ENCODE peak calls at places on chromosomes 1 and 21, in nine cellular contexts. T is GM06990, E is colonic mucosa, Z is epithelial cell of esophagus, G is lower lobe of right lung, O is fibroblast of the aortic adventitia, I is RWPE1, A is mammary epithelial cell, X is heart left ventricle. S is an unnamed sample.

GRCh38 chr1:61287014-61287413 is 204.7 kb downstream of the NFIA start:
- DNase-seq in T (no peak), E (no peak), Z (peak; percentile 62), G (no peak), O (peak; percentile 61), I (no peak), A (peak; percentile 86), X (no peak), S (no peak)

GRCh38 chr1:165152727-165153126 is 203.8 kb downstream of the LMX1A start:
- DNase-seq in T (no peak), E (no peak), Z (peak; percentile 23), G (no peak), O (no peak), I (no peak), A (no peak), X (no peak), S (no peak)

GRCh38 chr21:35025206-35026152 is 23.6 kb downstream of the RUNX1 start:
- DNase-seq in T (no peak), E (no peak), Z (no peak), G (no peak), O (no peak), I (no peak), A (no peak), X (no peak), S (no peak)

GRCh38 chr1:222286039-222286438 is 261.9 kb downstream of the HHIPL2 start:
- DNase-seq in T (no peak), E (no peak), Z (no peak), G (no peak), O (no peak), I (no peak), A (no peak), X (no peak), S (no peak)

GRCh38 chr1:196674908-196675307 is 23.1 kb downstream of the CFH start:
- DNase-seq in T (no peak), E (no peak), Z (no peak), G (no peak), O (no peak), I (no peak), A (peak; percentile 13), X (no peak), S (no peak)

GRCh38 chr1:244329591-244330317 is 122.0 kb downstream of the ADSS2 start:
- DNase-seq in T (no peak), E (no peak), Z (peak; percentile 18), G (no peak), O (no peak), I (no peak), A (peak; percentile 56), X (no peak), S (no peak)

GRCh38 chr1:6996371-6996770 is 211.1 kb downstream of the CAMTA1 start:
- DNase-seq in T (no peak), E (no peak), Z (no peak), G (no peak), O (no peak), I (no peak), A (no peak), X (no peak), S (peak; percentile 48)

GRCh38 chr1:174682419-174683008 is 234.8 kb downstream of the GPR52 start:
- DNase-seq in T (no peak), E (no peak), Z (no peak), G (no peak), O (peak; percentile 82), I (no peak), A (no peak), X (no peak), S (no peak)

GRCh38 chr1:224541072-224541790 is 74.9 kb upstream of the CNIH3 start:
- DNase-seq in T (no peak), E (no peak), Z (no peak), G (no peak), O (no peak), I (no peak), A (no peak), X (no peak), S (no peak)

GRCh38 chr1:38242506-38242905 is 195.9 kb upstream of the POU3F1 start:
- DNase-seq in T (no peak), E (no peak), Z (no peak), G (no peak), O (no peak), I (no peak), A (no peak), X (no peak), S (no peak)

GRCh38 chr1:21955474-21956281 is 18.6 kb upstream of the HSPG2 start:
- DNase-seq in T (no peak), E (no peak), Z (peak; percentile 92), G (no peak), O (peak; percentile 26), I (peak; percentile 31), A (peak; percentile 82), X (peak; percentile 62), S (peak; percentile 43)

GRCh38 chr1:20470174-20470573 is 15.8 kb downstream of the CAMK2N1 start:
- DNase-seq in T (no peak), E (peak; percentile 48), Z (no peak), G (no peak), O (no peak), I (no peak), A (no peak), X (no peak), S (no peak)

GRCh38 chr1:24481098-24481497 is 21.5 kb upstream of the RCAN3 start:
- DNase-seq in T (no peak), E (no peak), Z (no peak), G (no peak), O (no peak), I (no peak), A (no peak), X (no peak), S (peak; percentile 52)

GRCh38 chr1:23483327-23484252 is at the start of gene ASAP3:
- DNase-seq in T (no peak), E (peak; percentile 46), Z (peak; percentile 24), G (peak; percentile 59), O (peak; percentile 85), I (no peak), A (peak; percentile 25), X (peak; percentile 72), S (no peak)

GRCh38 chr1:226979115-226979516 is 39.0 kb downstream of the COQ8A start:
- DNase-seq in T (no peak), E (no peak), Z (no peak), G (no peak), O (no peak), I (no peak), A (no peak), X (peak; percentile 64), S (no peak)

GRCh38 chr1:27522148-27522859 is 32.3 kb upstream of the WASF2 start:
- DNase-seq in T (no peak), E (no peak), Z (peak; percentile 99), G (peak; percentile 70), O (no peak), I (no peak), A (peak; percentile 99), X (no peak), S (no peak)

GRCh38 chr21:39805983-39806382 is 61.0 kb downstream of the IGSF5 start:
- DNase-seq in T (no peak), E (no peak), Z (peak; percentile 43), G (no peak), O (no peak), I (no peak), A (peak; percentile 27), X (no peak), S (no peak)

GRCh38 chr1:229043111-229043510 is 227.8 kb upstream of the RAB4A start:
- DNase-seq in T (no peak), E (no peak), Z (no peak), G (no peak), O (no peak), I (no peak), A (no peak), X (no peak), S (no peak)

GRCh38 chr1:236451796-236452373 is 57.8 kb downstream of the EDARADD start:
- DNase-seq in T (no peak), E (peak; percentile 37), Z (peak; percentile 33), G (no peak), O (no peak), I (no peak), A (peak; percentile 6), X (no peak), S (peak; percentile 45)

GRCh38 chr1:62593825-62594394 is 3.4 kb upstream of the ANGPTL3 start:
- DNase-seq in T (no peak), E (no peak), Z (no peak), G (no peak), O (peak; percentile 32), I (no peak), A (no peak), X (no peak), S (no peak)

GRCh38 chr1:94596260-94596659 is 54.7 kb upstream of the F3 start:
- DNase-seq in T (no peak), E (no peak), Z (no peak), G (no peak), O (no peak), I (no peak), A (no peak), X (no peak), S (no peak)
- TF ChIP-seq CTCF in T (no peak), E (no peak), Z (no peak), G (no peak), O (no peak), I (no peak), A (no peak), X (no peak), S (no peak)

GRCh38 chr1:59666106-59666505 is 148.6 kb upstream of the HOOK1 start:
- DNase-seq in T (no peak), E (no peak), Z (no peak), G (no peak), O (no peak), I (no peak), A (no peak), X (no peak), S (no peak)
- TF ChIP-seq CTCF in T (no peak), E (no peak), Z (no peak), G (no peak), O (no peak), I (no peak), A (no peak), X (no peak), S (no peak)

DNA sequence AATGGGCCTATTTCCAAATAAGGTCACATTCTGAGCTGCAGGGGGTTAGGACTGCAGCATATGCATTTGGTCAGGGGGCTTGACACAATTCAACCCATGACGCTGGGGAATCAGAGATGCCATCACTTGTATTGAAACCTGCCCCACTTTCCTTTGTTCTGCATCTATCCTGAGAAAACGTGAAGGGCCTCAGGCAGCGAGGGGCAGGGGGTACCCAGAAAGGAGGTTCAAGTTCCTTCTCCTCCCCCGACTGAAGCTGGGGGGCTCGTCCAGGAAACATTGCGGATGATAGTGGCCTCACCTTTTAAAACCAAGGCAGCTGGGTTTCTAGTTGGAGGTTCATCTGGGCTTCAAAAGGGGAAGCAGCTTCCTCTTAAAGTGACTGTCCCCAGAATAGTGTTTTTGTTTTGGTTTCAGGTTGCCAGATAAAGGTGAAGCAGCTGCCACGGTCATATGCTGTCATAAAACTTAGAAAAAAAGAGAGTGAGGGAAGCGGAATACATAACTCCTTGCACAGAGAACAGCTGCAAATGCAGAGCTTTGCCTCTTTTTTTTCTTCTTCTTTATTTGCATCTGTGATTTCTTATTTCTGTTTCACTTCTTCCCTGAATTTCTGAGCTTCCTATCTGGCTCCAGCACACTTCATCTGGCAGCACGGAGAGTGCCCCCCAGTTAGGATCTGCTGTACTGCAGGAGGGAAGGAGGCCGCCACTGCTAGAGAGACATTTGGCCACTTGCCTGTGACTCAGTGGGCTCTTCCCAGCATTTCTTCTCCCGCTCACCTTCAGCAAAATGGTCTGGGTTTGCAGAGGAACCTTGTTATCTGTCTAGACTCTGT is 142.0 kb downstream of the AJAP1 start:
- DNase-seq in T (peak; percentile 32), E (no peak), Z (no peak), G (no peak), O (no peak), I (no peak), A (no peak), X (no peak), S (peak; percentile 81)
- TF ChIP-seq CTCF in T (peak; percentile 21), E (no peak), Z (no peak), G (no peak), O (no peak), I (no peak), A (no peak), X (no peak), S (peak; percentile 16)

GRCh38 chr1:40305451-40305850 is 11.6 kb downstream of the COL9A2 start:
- DNase-seq in T (no peak), E (no peak), Z (peak; percentile 56), G (no peak), O (peak; percentile 27), I (peak; percentile 21), A (no peak), X (no peak), S (no peak)
- TF ChIP-seq CTCF in T (no peak), E (no peak), Z (peak; percentile 47), G (no peak), O (peak; percentile 26), I (no peak), A (peak; percentile 36), X (no peak), S (no peak)